ENCODE peak calls at places on chromosomes 13 and 19, in ten cellular contexts. One of them, this sample, is unnamed.

GRCh38 chr13:57629391-57629804 is 2.1 kb upstream of the PCDH17 start:
- DNase-seq in body of pancreas: peak; percentile 46
- DNase-seq in lower leg skin: no peak
- DNase-seq in psoas muscle: no peak
- DNase-seq in brain microvascular endothelial cell: no peak
- DNase-seq in right lobe of liver: no peak
- DNase-seq in Caco-2: no peak
- DNase-seq in AG04450: no peak
- DNase-seq in GM13976: no peak
- DNase-seq in PC-9: no peak
- DNase-seq in this sample: peak; percentile 5

GRCh38 chr19:34960103-34960805 is 3.8 kb downstream of the ZNF792 start:
- DNase-seq in right lobe of liver: no peak
- DNase-seq in lower leg skin: peak; percentile 43
- DNase-seq in body of pancreas: no peak
- DNase-seq in AG04450: peak; percentile 11
- DNase-seq in GM13976: no peak
- DNase-seq in psoas muscle: no peak
- DNase-seq in brain microvascular endothelial cell: peak; percentile 20
- DNase-seq in PC-9: no peak
- DNase-seq in Caco-2: no peak
- DNase-seq in this sample: no peak

GRCh38 chr19:55738302-55738701 is at the start of gene NLRP9:
- DNase-seq in AG04450: no peak
- DNase-seq in body of pancreas: no peak
- DNase-seq in Caco-2: no peak
- DNase-seq in brain microvascular endothelial cell: no peak
- DNase-seq in PC-9: no peak
- DNase-seq in right lobe of liver: no peak
- DNase-seq in GM13976: no peak
- DNase-seq in lower leg skin: no peak
- DNase-seq in psoas muscle: no peak
- DNase-seq in this sample: no peak

GRCh38 chr13:96450635-96451034 is 360.7 kb downstream of the HS6ST3 start:
- DNase-seq in Caco-2: no peak
- DNase-seq in right lobe of liver: no peak
- DNase-seq in GM13976: no peak
- DNase-seq in lower leg skin: no peak
- DNase-seq in PC-9: no peak
- DNase-seq in AG04450: no peak
- DNase-seq in brain microvascular endothelial cell: no peak
- DNase-seq in body of pancreas: no peak
- DNase-seq in psoas muscle: no peak
- DNase-seq in this sample: no peak

GRCh38 chr19:6925801-6926751 is 38.7 kb downstream of the ADGRE1 start:
- DNase-seq in right lobe of liver: no peak
- DNase-seq in lower leg skin: no peak
- DNase-seq in Caco-2: no peak
- DNase-seq in PC-9: no peak
- DNase-seq in GM13976: peak; percentile 51
- DNase-seq in brain microvascular endothelial cell: no peak
- DNase-seq in AG04450: no peak
- DNase-seq in body of pancreas: no peak
- DNase-seq in psoas muscle: no peak
- DNase-seq in this sample: peak; percentile 4

GRCh38 chr13:24716011-24716410 is 35.8 kb downstream of the ATP12A start:
- DNase-seq in AG04450: no peak
- DNase-seq in body of pancreas: no peak
- DNase-seq in GM13976: no peak
- DNase-seq in lower leg skin: peak; percentile 70
- DNase-seq in psoas muscle: no peak
- DNase-seq in right lobe of liver: no peak
- DNase-seq in brain microvascular endothelial cell: no peak
- DNase-seq in Caco-2: peak; percentile 29
- DNase-seq in PC-9: no peak
- DNase-seq in this sample: no peak

GRCh38 chr13:74889321-74889720 is 592.6 kb downstream of the TBC1D4 start:
- DNase-seq in GM13976: no peak
- DNase-seq in lower leg skin: no peak
- DNase-seq in right lobe of liver: no peak
- DNase-seq in psoas muscle: no peak
- DNase-seq in PC-9: no peak
- DNase-seq in Caco-2: no peak
- DNase-seq in body of pancreas: no peak
- DNase-seq in AG04450: no peak
- DNase-seq in brain microvascular endothelial cell: no peak
- DNase-seq in this sample: no peak

GRCh38 chr19:11397089-11397610 is 13.0 kb upstream of the EPOR start:
- DNase-seq in right lobe of liver: no peak
- DNase-seq in PC-9: no peak
- DNase-seq in Caco-2: no peak
- DNase-seq in brain microvascular endothelial cell: no peak
- DNase-seq in GM13976: no peak
- DNase-seq in body of pancreas: no peak
- DNase-seq in lower leg skin: no peak
- DNase-seq in AG04450: no peak
- DNase-seq in psoas muscle: no peak
- DNase-seq in this sample: no peak

DNA sequence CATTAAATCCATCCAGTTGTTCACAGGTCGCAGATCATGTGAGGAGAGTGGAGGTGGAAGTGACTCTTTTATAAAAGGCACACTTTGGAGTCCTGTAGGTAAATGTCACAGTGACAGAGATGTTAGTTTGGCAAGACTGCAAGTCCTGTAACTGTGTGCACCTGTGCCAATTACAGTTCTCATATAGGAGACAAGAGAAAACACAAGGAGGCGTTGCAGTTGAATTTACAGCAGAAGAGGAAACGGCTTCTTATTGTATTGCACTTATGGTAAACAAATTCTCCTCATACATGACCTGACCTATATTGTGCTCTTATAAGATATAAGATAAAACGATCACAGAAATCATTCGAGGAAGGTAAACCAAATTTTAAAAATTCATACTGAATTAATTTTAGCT is 732.8 kb upstream of the SLC10A2 start:
- DNase-seq in brain microvascular endothelial cell: no peak
- DNase-seq in AG04450: no peak
- DNase-seq in lower leg skin: no peak
- DNase-seq in Caco-2: no peak
- DNase-seq in right lobe of liver: no peak
- DNase-seq in PC-9: no peak
- DNase-seq in body of pancreas: no peak
- DNase-seq in psoas muscle: no peak
- DNase-seq in GM13976: no peak
- DNase-seq in this sample: no peak
- TF ChIP-seq CTCF in brain microvascular endothelial cell: no peak
- TF ChIP-seq CTCF in AG04450: no peak
- TF ChIP-seq CTCF in lower leg skin: no peak
- TF ChIP-seq CTCF in Caco-2: no peak
- TF ChIP-seq CTCF in right lobe of liver: no peak
- TF ChIP-seq CTCF in PC-9: no peak
- TF ChIP-seq CTCF in body of pancreas: no peak
- TF ChIP-seq CTCF in psoas muscle: no peak
- TF ChIP-seq CTCF in GM13976: no peak
- TF ChIP-seq CTCF in this sample: no peak

GRCh38 chr19:1245884-1246816 is 2.2 kb upstream of the MIDN start:
- DNase-seq in AG04450: no peak
- DNase-seq in right lobe of liver: peak; percentile 95
- DNase-seq in body of pancreas: peak; percentile 77
- DNase-seq in psoas muscle: peak; percentile 98
- DNase-seq in Caco-2: peak; percentile 48
- DNase-seq in PC-9: no peak
- DNase-seq in brain microvascular endothelial cell: no peak
- DNase-seq in lower leg skin: peak; percentile 95
- DNase-seq in GM13976: no peak
- DNase-seq in this sample: no peak

GRCh38 chr19:1249298-1249989 is 1.1 kb downstream of the MIDN start:
- DNase-seq in AG04450: peak; percentile 89
- DNase-seq in brain microvascular endothelial cell: peak; percentile 92
- DNase-seq in GM13976: peak; percentile 96
- DNase-seq in right lobe of liver: peak; percentile 95
- DNase-seq in body of pancreas: peak; percentile 98
- DNase-seq in PC-9: peak; percentile 90
- DNase-seq in Caco-2: peak; percentile 92
- DNase-seq in lower leg skin: peak; percentile 98
- DNase-seq in psoas muscle: peak; percentile 96
- DNase-seq in this sample: peak; percentile 95

GRCh38 chr19:1249990-1250298 is 1.6 kb downstream of the MIDN start:
- DNase-seq in lower leg skin: no peak
- DNase-seq in GM13976: no peak
- DNase-seq in AG04450: no peak
- DNase-seq in body of pancreas: no peak
- DNase-seq in brain microvascular endothelial cell: no peak
- DNase-seq in Caco-2: no peak
- DNase-seq in PC-9: no peak
- DNase-seq in psoas muscle: no peak
- DNase-seq in right lobe of liver: no peak
- DNase-seq in this sample: no peak

GRCh38 chr19:1248454-1249297 is at the start of gene MIDN:
- DNase-seq in body of pancreas: peak; percentile 88
- DNase-seq in brain microvascular endothelial cell: peak; percentile 73
- DNase-seq in PC-9: peak; percentile 78
- DNase-seq in lower leg skin: peak; percentile 96
- DNase-seq in AG04450: no peak
- DNase-seq in Caco-2: peak; percentile 86
- DNase-seq in right lobe of liver: peak; percentile 93
- DNase-seq in GM13976: peak; percentile 85
- DNase-seq in psoas muscle: peak; percentile 95
- DNase-seq in this sample: peak; percentile 81

DNA sequence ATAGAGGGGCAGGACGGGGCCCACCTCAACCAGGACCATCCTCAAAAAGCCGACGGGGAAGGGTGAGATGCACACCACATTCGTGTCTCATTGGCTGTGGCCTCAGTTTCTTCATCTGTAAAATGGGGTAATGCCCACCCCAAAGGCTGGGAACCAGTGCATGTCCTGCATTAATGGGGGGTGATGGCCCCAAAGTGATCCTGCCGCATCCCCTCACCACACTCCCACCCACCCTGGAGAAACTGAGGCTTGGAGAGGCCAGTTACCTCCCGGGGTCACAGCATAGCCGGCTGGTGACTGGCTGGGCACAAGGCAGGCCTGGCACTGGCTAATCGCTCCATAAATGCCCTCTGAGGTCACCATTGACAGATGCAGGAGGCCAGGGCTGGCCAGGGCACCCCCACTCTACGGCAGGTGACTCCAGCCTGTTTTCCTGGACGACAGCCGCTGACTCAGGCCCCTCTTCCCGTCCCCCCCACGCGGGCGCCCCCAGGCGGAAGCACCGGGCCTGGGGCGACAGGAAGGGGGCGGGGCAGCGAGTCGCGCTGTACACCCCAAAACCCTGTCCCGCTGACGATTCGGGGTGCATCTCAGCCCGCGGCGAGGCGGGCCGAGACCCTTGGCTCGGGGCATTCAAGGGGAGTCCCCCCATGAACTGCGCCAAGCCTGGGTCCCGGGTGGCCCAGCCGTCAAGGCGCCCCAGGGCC is 483 bp upstream of the MIDN start:
- DNase-seq in body of pancreas: peak; percentile 82
- DNase-seq in AG04450: no peak
- DNase-seq in PC-9: peak; percentile 78
- DNase-seq in GM13976: no peak
- DNase-seq in brain microvascular endothelial cell: peak; percentile 42
- DNase-seq in right lobe of liver: peak; percentile 83
- DNase-seq in psoas muscle: peak; percentile 96
- DNase-seq in lower leg skin: peak; percentile 94
- DNase-seq in Caco-2: no peak
- DNase-seq in this sample: peak; percentile 75
- TF ChIP-seq CTCF in body of pancreas: peak; percentile 24
- TF ChIP-seq CTCF in AG04450: peak; percentile 45
- TF ChIP-seq CTCF in PC-9: no peak
- TF ChIP-seq CTCF in GM13976: peak; percentile 22
- TF ChIP-seq CTCF in brain microvascular endothelial cell: peak; percentile 55
- TF ChIP-seq CTCF in right lobe of liver: peak; percentile 37
- TF ChIP-seq CTCF in psoas muscle: peak; percentile 44
- TF ChIP-seq CTCF in lower leg skin: no peak
- TF ChIP-seq CTCF in Caco-2: no peak
- TF ChIP-seq CTCF in this sample: no peak

GRCh38 chr19:27971071-27971470 is 1241.9 kb downstream of the UQCRFS1 start:
- DNase-seq in body of pancreas: no peak
- DNase-seq in AG04450: no peak
- DNase-seq in psoas muscle: no peak
- DNase-seq in brain microvascular endothelial cell: peak; percentile 63
- DNase-seq in lower leg skin: no peak
- DNase-seq in GM13976: no peak
- DNase-seq in right lobe of liver: no peak
- DNase-seq in Caco-2: peak; percentile 34
- DNase-seq in PC-9: peak; percentile 61
- DNase-seq in this sample: no peak

GRCh38 chr19:27975419-27976005 is 1237.4 kb downstream of the UQCRFS1 start:
- DNase-seq in AG04450: no peak
- DNase-seq in Caco-2: no peak
- DNase-seq in GM13976: no peak
- DNase-seq in body of pancreas: no peak
- DNase-seq in brain microvascular endothelial cell: no peak
- DNase-seq in lower leg skin: no peak
- DNase-seq in right lobe of liver: no peak
- DNase-seq in PC-9: no peak
- DNase-seq in psoas muscle: no peak
- DNase-seq in this sample: no peak

GRCh38 chr19:27972291-27973040 is 1240.5 kb downstream of the UQCRFS1 start:
- DNase-seq in GM13976: no peak
- DNase-seq in psoas muscle: no peak
- DNase-seq in lower leg skin: no peak
- DNase-seq in brain microvascular endothelial cell: peak; percentile 45
- DNase-seq in Caco-2: no peak
- DNase-seq in AG04450: no peak
- DNase-seq in PC-9: peak; percentile 11
- DNase-seq in body of pancreas: no peak
- DNase-seq in right lobe of liver: no peak
- DNase-seq in this sample: no peak

GRCh38 chr19:27971869-27972268 is 1241.1 kb downstream of the UQCRFS1 start:
- DNase-seq in PC-9: no peak
- DNase-seq in GM13976: no peak
- DNase-seq in AG04450: no peak
- DNase-seq in Caco-2: no peak
- DNase-seq in body of pancreas: no peak
- DNase-seq in lower leg skin: no peak
- DNase-seq in psoas muscle: no peak
- DNase-seq in right lobe of liver: no peak
- DNase-seq in brain microvascular endothelial cell: no peak
- DNase-seq in this sample: no peak

GRCh38 chr19:27974082-27974513 is 1238.9 kb downstream of the UQCRFS1 start:
- DNase-seq in AG04450: no peak
- DNase-seq in brain microvascular endothelial cell: peak; percentile 4
- DNase-seq in GM13976: no peak
- DNase-seq in body of pancreas: peak; percentile 57
- DNase-seq in Caco-2: peak; percentile 31
- DNase-seq in psoas muscle: no peak
- DNase-seq in lower leg skin: no peak
- DNase-seq in PC-9: no peak
- DNase-seq in right lobe of liver: no peak
- DNase-seq in this sample: peak; percentile 20
- TF ChIP-seq CTCF in AG04450: no peak
- TF ChIP-seq CTCF in brain microvascular endothelial cell: peak; percentile 78
- TF ChIP-seq CTCF in GM13976: peak; percentile 32
- TF ChIP-seq CTCF in body of pancreas: peak; percentile 64
- TF ChIP-seq CTCF in Caco-2: peak; percentile 60
- TF ChIP-seq CTCF in psoas muscle: peak; percentile 30
- TF ChIP-seq CTCF in lower leg skin: no peak
- TF ChIP-seq CTCF in PC-9: peak; percentile 67
- TF ChIP-seq CTCF in right lobe of liver: peak; percentile 31
- TF ChIP-seq CTCF in this sample: peak; percentile 42

GRCh38 chr13:77774181-77774580 is 76.7 kb downstream of the SLAIN1 start:
- DNase-seq in body of pancreas: no peak
- DNase-seq in psoas muscle: no peak
- DNase-seq in right lobe of liver: no peak
- DNase-seq in GM13976: no peak
- DNase-seq in PC-9: no peak
- DNase-seq in brain microvascular endothelial cell: no peak
- DNase-seq in lower leg skin: no peak
- DNase-seq in Caco-2: no peak
- DNase-seq in AG04450: no peak
- DNase-seq in this sample: no peak

GRCh38 chr13:77784531-77784930 is 87.0 kb downstream of the SLAIN1 start:
- DNase-seq in Caco-2: no peak
- DNase-seq in body of pancreas: no peak
- DNase-seq in right lobe of liver: no peak
- DNase-seq in psoas muscle: no peak
- DNase-seq in lower leg skin: no peak
- DNase-seq in GM13976: no peak
- DNase-seq in AG04450: no peak
- DNase-seq in brain microvascular endothelial cell: no peak
- DNase-seq in PC-9: no peak
- DNase-seq in this sample: no peak

GRCh38 chr13:77776704-77777103 is 79.2 kb downstream of the SLAIN1 start:
- DNase-seq in psoas muscle: no peak
- DNase-seq in right lobe of liver: no peak
- DNase-seq in lower leg skin: no peak
- DNase-seq in GM13976: no peak
- DNase-seq in PC-9: no peak
- DNase-seq in AG04450: no peak
- DNase-seq in body of pancreas: no peak
- DNase-seq in brain microvascular endothelial cell: no peak
- DNase-seq in Caco-2: no peak
- DNase-seq in this sample: no peak

GRCh38 chr13:77781804-77782203 is 84.3 kb downstream of the SLAIN1 start:
- DNase-seq in brain microvascular endothelial cell: no peak
- DNase-seq in PC-9: no peak
- DNase-seq in GM13976: no peak
- DNase-seq in lower leg skin: no peak
- DNase-seq in body of pancreas: no peak
- DNase-seq in Caco-2: no peak
- DNase-seq in right lobe of liver: no peak
- DNase-seq in psoas muscle: no peak
- DNase-seq in AG04450: no peak
- DNase-seq in this sample: no peak

DNA sequence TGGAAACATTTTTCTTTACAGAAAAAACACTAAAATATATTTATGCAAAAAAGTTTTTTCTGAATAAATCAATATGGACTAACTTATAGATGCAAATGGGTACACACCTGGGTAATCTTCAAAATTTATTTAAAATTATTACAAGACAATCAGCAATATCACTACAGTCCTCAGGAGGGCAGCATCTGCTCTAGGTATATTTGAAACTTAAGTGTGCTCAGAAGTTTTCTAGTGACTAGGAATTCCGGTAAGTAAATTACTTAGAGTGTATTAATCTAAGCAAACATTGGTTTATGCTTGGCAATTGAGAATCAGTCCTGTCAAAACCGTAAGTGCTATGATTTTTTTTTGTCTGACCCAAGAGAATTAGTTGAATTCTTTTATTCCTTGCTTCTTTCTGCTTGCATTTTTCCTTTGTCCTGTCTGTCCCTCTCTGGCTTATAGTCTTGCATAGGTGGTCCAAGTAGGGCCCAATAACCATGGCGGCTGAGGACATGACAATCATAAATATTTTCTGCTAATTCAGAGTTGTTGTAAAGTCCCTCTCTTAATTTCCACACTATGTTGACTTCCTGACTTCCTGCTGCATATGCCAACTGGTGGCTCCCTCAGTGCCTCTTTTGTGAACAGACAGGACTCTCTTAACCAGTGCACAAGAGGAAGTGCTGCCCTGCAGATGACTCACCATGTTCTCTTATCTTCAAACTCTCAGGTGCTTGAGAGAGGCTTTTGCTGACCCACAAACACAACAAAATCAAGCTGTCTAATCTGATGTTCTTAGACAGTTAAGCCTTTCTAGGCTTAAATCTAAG is 82.2 kb downstream of the SLAIN1 start:
- DNase-seq in AG04450: peak; percentile 55
- DNase-seq in PC-9: peak; percentile 16
- DNase-seq in brain microvascular endothelial cell: peak; percentile 33
- DNase-seq in Caco-2: peak; percentile 44
- DNase-seq in lower leg skin: no peak
- DNase-seq in psoas muscle: no peak
- DNase-seq in body of pancreas: peak; percentile 34
- DNase-seq in right lobe of liver: no peak
- DNase-seq in GM13976: peak; percentile 45
- DNase-seq in this sample: peak; percentile 61
- TF ChIP-seq CTCF in AG04450: peak; percentile 65
- TF ChIP-seq CTCF in PC-9: peak; percentile 81
- TF ChIP-seq CTCF in brain microvascular endothelial cell: peak; percentile 53
- TF ChIP-seq CTCF in Caco-2: peak; percentile 64
- TF ChIP-seq CTCF in lower leg skin: no peak
- TF ChIP-seq CTCF in psoas muscle: peak; percentile 66
- TF ChIP-seq CTCF in body of pancreas: peak; percentile 66
- TF ChIP-seq CTCF in right lobe of liver: peak; percentile 70
- TF ChIP-seq CTCF in GM13976: peak; percentile 48
- TF ChIP-seq CTCF in this sample: peak; percentile 66